ENCODE peak calls at places on chromosomes 13 and 19, in seven cellular contexts. One of them, this sample, is unnamed.

GRCh38 chr19:33796164-33797100 is at the start of gene KCTD15:
- DNase-seq in AG04449: no peak
- DNase-seq in GM12865: peak
- DNase-seq in lower leg skin: no peak
- DNase-seq in PC-3: peak
- DNase-seq in breast epithelium: no peak
- DNase-seq in foreskin fibroblast: peak
- DNase-seq in this sample: no peak

GRCh38 chr13:59931621-59932020 is 232.1 kb downstream of the DIAPH3 start:
- DNase-seq in AG04449: no peak
- DNase-seq in GM12865: no peak
- DNase-seq in foreskin fibroblast: no peak
- DNase-seq in breast epithelium: no peak
- DNase-seq in lower leg skin: no peak
- DNase-seq in PC-3: no peak
- DNase-seq in this sample: no peak

GRCh38 chr19:42253245-42254082 is 1.5 kb downstream of the ERF start:
- DNase-seq in foreskin fibroblast: peak
- DNase-seq in PC-3: peak
- DNase-seq in breast epithelium: no peak
- DNase-seq in GM12865: peak
- DNase-seq in AG04449: no peak
- DNase-seq in lower leg skin: peak
- DNase-seq in this sample: no peak

GRCh38 chr13:33353210-33353609 is 67.7 kb upstream of the STARD13 start:
- DNase-seq in lower leg skin: peak
- DNase-seq in breast epithelium: no peak
- DNase-seq in PC-3: no peak
- DNase-seq in GM12865: peak
- DNase-seq in foreskin fibroblast: no peak
- DNase-seq in AG04449: no peak
- DNase-seq in this sample: no peak

GRCh38 chr19:11018743-11019142 is 57.9 kb downstream of the SMARCA4 start:
- DNase-seq in AG04449: no peak
- DNase-seq in GM12865: no peak
- DNase-seq in foreskin fibroblast: no peak
- DNase-seq in lower leg skin: no peak
- DNase-seq in breast epithelium: no peak
- DNase-seq in PC-3: no peak
- DNase-seq in this sample: no peak

GRCh38 chr19:11560404-11560988 is 1.5 kb upstream of the ELOF1 start:
- DNase-seq in PC-3: peak
- DNase-seq in foreskin fibroblast: peak
- DNase-seq in breast epithelium: no peak
- DNase-seq in AG04449: no peak
- DNase-seq in lower leg skin: no peak
- DNase-seq in GM12865: peak
- DNase-seq in this sample: no peak

GRCh38 chr13:80408270-80408669 is 67.3 kb upstream of the SPRY2 start:
- DNase-seq in breast epithelium: no peak
- DNase-seq in foreskin fibroblast: no peak
- DNase-seq in PC-3: peak
- DNase-seq in lower leg skin: no peak
- DNase-seq in AG04449: no peak
- DNase-seq in GM12865: peak
- DNase-seq in this sample: no peak

GRCh38 chr13:44058586-44059238 is 179.0 kb downstream of the LACC1 start:
- DNase-seq in foreskin fibroblast: peak
- DNase-seq in lower leg skin: no peak
- DNase-seq in AG04449: no peak
- DNase-seq in breast epithelium: no peak
- DNase-seq in PC-3: no peak
- DNase-seq in GM12865: no peak
- DNase-seq in this sample: no peak

GRCh38 chr19:18204394-18205179 is 745 bp upstream of the RAB3A start:
- DNase-seq in PC-3: no peak
- DNase-seq in GM12865: no peak
- DNase-seq in lower leg skin: peak
- DNase-seq in breast epithelium: no peak
- DNase-seq in foreskin fibroblast: no peak
- DNase-seq in AG04449: no peak
- DNase-seq in this sample: no peak

GRCh38 chr13:80168089-80168850 is 172.7 kb downstream of the SPRY2 start:
- DNase-seq in lower leg skin: no peak
- DNase-seq in GM12865: no peak
- DNase-seq in PC-3: no peak
- DNase-seq in AG04449: peak
- DNase-seq in foreskin fibroblast: peak
- DNase-seq in breast epithelium: no peak
- DNase-seq in this sample: no peak

GRCh38 chr13:87129602-87130300 is 541.4 kb upstream of the SLITRK5 start:
- DNase-seq in foreskin fibroblast: no peak
- DNase-seq in lower leg skin: no peak
- DNase-seq in AG04449: no peak
- DNase-seq in GM12865: no peak
- DNase-seq in breast epithelium: no peak
- DNase-seq in PC-3: peak
- DNase-seq in this sample: no peak

GRCh38 chr13:113560645-113561416 is 23.7 kb upstream of the TFDP1 start:
- DNase-seq in PC-3: no peak
- DNase-seq in foreskin fibroblast: no peak
- DNase-seq in lower leg skin: no peak
- DNase-seq in breast epithelium: peak
- DNase-seq in GM12865: no peak
- DNase-seq in AG04449: no peak
- DNase-seq in this sample: no peak

GRCh38 chr19:3698386-3698950 is 1.8 kb downstream of the PIP5K1C start:
- DNase-seq in PC-3: no peak
- DNase-seq in AG04449: no peak
- DNase-seq in GM12865: peak
- DNase-seq in lower leg skin: no peak
- DNase-seq in foreskin fibroblast: peak
- DNase-seq in breast epithelium: no peak
- DNase-seq in this sample: no peak

GRCh38 chr13:43802511-43802910 is 15.7 kb upstream of the ENOX1 start:
- DNase-seq in foreskin fibroblast: no peak
- DNase-seq in AG04449: no peak
- DNase-seq in lower leg skin: no peak
- DNase-seq in PC-3: peak
- DNase-seq in GM12865: no peak
- DNase-seq in breast epithelium: no peak
- DNase-seq in this sample: no peak

GRCh38 chr19:1069009-1069779 is 2.2 kb downstream of the ARHGAP45 start:
- DNase-seq in PC-3: no peak
- DNase-seq in GM12865: peak
- DNase-seq in lower leg skin: peak
- DNase-seq in foreskin fibroblast: no peak
- DNase-seq in AG04449: no peak
- DNase-seq in breast epithelium: no peak
- DNase-seq in this sample: no peak

GRCh38 chr13:51035469-51035868 is 75.6 kb downstream of the C13orf42 start:
- DNase-seq in breast epithelium: no peak
- DNase-seq in foreskin fibroblast: no peak
- DNase-seq in lower leg skin: no peak
- DNase-seq in PC-3: no peak
- DNase-seq in GM12865: no peak
- DNase-seq in AG04449: no peak
- DNase-seq in this sample: no peak

GRCh38 chr13:46949211-46949610 is 52.4 kb upstream of the HTR2A start:
- DNase-seq in PC-3: peak
- DNase-seq in breast epithelium: no peak
- DNase-seq in foreskin fibroblast: no peak
- DNase-seq in GM12865: no peak
- DNase-seq in lower leg skin: no peak
- DNase-seq in AG04449: no peak
- DNase-seq in this sample: no peak

GRCh38 chr13:21435710-21436151 is 23.4 kb downstream of the ZDHHC20 start:
- DNase-seq in breast epithelium: no peak
- DNase-seq in foreskin fibroblast: peak
- DNase-seq in GM12865: peak
- DNase-seq in AG04449: peak
- DNase-seq in PC-3: peak
- DNase-seq in lower leg skin: peak
- DNase-seq in this sample: peak
- TF ChIP-seq CTCF in breast epithelium: no peak
- TF ChIP-seq CTCF in foreskin fibroblast: no peak
- TF ChIP-seq CTCF in GM12865: no peak
- TF ChIP-seq CTCF in AG04449: no peak
- TF ChIP-seq CTCF in PC-3: no peak
- TF ChIP-seq CTCF in lower leg skin: no peak
- TF ChIP-seq CTCF in this sample: no peak

GRCh38 chr19:49687566-49688316 is 1.7 kb upstream of the ADM5 start:
- DNase-seq in AG04449: no peak
- DNase-seq in PC-3: peak
- DNase-seq in GM12865: no peak
- DNase-seq in foreskin fibroblast: peak
- DNase-seq in lower leg skin: no peak
- DNase-seq in breast epithelium: no peak
- DNase-seq in this sample: no peak

GRCh38 chr19:49688531-49689132 is 762 bp upstream of the ADM5 start:
- DNase-seq in AG04449: no peak
- DNase-seq in breast epithelium: no peak
- DNase-seq in foreskin fibroblast: peak
- DNase-seq in PC-3: no peak
- DNase-seq in lower leg skin: no peak
- DNase-seq in GM12865: peak
- DNase-seq in this sample: no peak

GRCh38 chr19:49690073-49690655 is 752 bp upstream of the CPT1C start:
- DNase-seq in breast epithelium: no peak
- DNase-seq in GM12865: no peak
- DNase-seq in PC-3: no peak
- DNase-seq in AG04449: no peak
- DNase-seq in lower leg skin: no peak
- DNase-seq in foreskin fibroblast: peak
- DNase-seq in this sample: no peak

GRCh38 chr19:49690656-49691242 is at the start of gene CPT1C:
- DNase-seq in AG04449: no peak
- DNase-seq in PC-3: peak
- DNase-seq in lower leg skin: peak
- DNase-seq in breast epithelium: peak
- DNase-seq in GM12865: no peak
- DNase-seq in foreskin fibroblast: peak
- DNase-seq in this sample: no peak

GRCh38 chr19:49689133-49690072 is at the start of gene ADM5:
- DNase-seq in breast epithelium: peak
- DNase-seq in lower leg skin: no peak
- DNase-seq in GM12865: peak
- DNase-seq in AG04449: no peak
- DNase-seq in foreskin fibroblast: peak
- DNase-seq in PC-3: peak
- DNase-seq in this sample: no peak
- H3K4me3 ChIP-seq in breast epithelium: peak
- H3K4me3 ChIP-seq in lower leg skin: peak
- H3K4me3 ChIP-seq in GM12865: no peak
- H3K4me3 ChIP-seq in AG04449: peak
- H3K4me3 ChIP-seq in foreskin fibroblast: peak
- H3K4me3 ChIP-seq in PC-3: peak
- H3K4me3 ChIP-seq in this sample: peak

DNA sequence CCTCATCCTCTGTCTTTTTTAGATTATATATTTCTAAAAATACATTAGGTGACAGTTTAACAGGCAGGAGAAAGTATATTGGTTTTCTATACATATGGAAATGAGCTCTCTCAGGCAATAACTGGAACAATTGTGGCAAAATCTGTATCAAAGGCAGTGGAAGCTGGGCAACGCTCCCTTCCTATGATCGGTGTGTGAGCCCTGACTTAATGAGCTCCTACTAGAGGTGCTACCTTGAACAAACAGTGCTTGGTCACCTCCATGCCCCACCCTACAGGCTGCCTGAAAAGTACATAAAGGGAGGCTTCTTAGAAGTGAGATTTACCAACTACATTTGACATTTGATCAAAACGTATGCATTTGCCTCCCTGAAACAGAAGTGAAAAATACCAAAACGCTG is 185.3 kb downstream of the EFNB2 start:
- DNase-seq in AG04449: no peak
- DNase-seq in foreskin fibroblast: no peak
- DNase-seq in breast epithelium: no peak
- DNase-seq in PC-3: no peak
- DNase-seq in lower leg skin: no peak
- DNase-seq in GM12865: no peak
- DNase-seq in this sample: no peak
- TF ChIP-seq CTCF in AG04449: no peak
- TF ChIP-seq CTCF in foreskin fibroblast: no peak
- TF ChIP-seq CTCF in breast epithelium: no peak
- TF ChIP-seq CTCF in PC-3: no peak
- TF ChIP-seq CTCF in lower leg skin: no peak
- TF ChIP-seq CTCF in GM12865: no peak
- TF ChIP-seq CTCF in this sample: no peak

DNA sequence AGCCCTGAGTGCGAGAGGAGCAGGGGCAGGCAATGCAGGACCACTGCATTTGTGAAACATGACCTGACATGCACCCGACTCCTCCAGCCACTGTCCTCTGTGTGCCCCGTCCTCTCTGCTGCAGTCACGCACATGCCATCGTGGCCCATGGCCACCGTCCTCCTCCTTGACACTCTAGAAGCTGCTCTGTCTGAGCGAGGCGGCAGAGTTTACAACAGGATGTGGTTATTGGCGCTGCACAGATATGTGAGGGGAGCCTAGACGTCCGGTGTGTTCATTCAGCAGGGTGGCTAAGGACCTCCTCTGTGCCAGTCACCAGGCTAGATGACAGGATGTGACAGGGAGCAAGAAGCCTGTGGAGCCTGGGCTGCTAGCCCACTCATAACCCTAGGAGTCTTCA is 277.8 kb downstream of the FOXO1 start:
- DNase-seq in lower leg skin: no peak
- DNase-seq in AG04449: no peak
- DNase-seq in breast epithelium: no peak
- DNase-seq in foreskin fibroblast: peak
- DNase-seq in GM12865: peak
- DNase-seq in PC-3: peak
- DNase-seq in this sample: no peak
- H3K4me3 ChIP-seq in lower leg skin: no peak
- H3K4me3 ChIP-seq in AG04449: no peak
- H3K4me3 ChIP-seq in breast epithelium: no peak
- H3K4me3 ChIP-seq in foreskin fibroblast: no peak
- H3K4me3 ChIP-seq in GM12865: peak
- H3K4me3 ChIP-seq in PC-3: no peak
- H3K4me3 ChIP-seq in this sample: no peak

DNA sequence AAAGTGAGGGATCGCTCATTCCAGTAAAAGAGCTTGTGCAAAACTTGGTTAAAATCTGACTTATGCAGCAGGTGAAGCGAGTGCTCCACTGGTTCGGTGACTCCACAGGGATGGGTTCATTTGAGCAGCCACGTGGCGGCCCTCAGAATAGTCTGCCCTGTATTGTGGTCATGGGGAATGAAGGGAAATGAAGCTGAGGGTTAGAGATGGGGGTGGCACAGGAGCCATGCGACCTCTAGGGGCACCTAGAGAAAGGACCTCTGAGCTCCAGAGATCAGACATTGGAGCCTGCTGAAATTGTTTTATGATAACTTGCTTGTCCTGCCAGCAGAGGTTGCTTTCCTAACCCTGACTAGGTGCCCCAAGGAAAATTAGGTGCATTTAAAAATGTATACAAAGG is 26.6 kb downstream of the CBY2 start:
- DNase-seq in PC-3: peak
- DNase-seq in breast epithelium: no peak
- DNase-seq in GM12865: peak
- DNase-seq in foreskin fibroblast: no peak
- DNase-seq in AG04449: no peak
- DNase-seq in lower leg skin: no peak
- DNase-seq in this sample: no peak
- TF ChIP-seq CTCF in PC-3: peak
- TF ChIP-seq CTCF in breast epithelium: no peak
- TF ChIP-seq CTCF in GM12865: peak
- TF ChIP-seq CTCF in foreskin fibroblast: no peak
- TF ChIP-seq CTCF in AG04449: no peak
- TF ChIP-seq CTCF in lower leg skin: no peak
- TF ChIP-seq CTCF in this sample: peak

This sample was measured in retinal pigment epithelial cell.